ENCODE peak calls at places on chromosomes 13 and 19, in seven cellular contexts. One of them, this sample, is unnamed.

GRCh38 chr13:82817133-82817532 is 1065.1 kb downstream of the SLITRK1 start:
- DNase-seq in K562: no peak
- DNase-seq in AG04450: no peak
- DNase-seq in RWPE1: no peak
- DNase-seq in left ventricle myocardium inferior: no peak
- DNase-seq in kidney: no peak
- DNase-seq in endodermal cell: no peak
- DNase-seq in this sample: no peak

GRCh38 chr19:16368385-16369305 is 44.0 kb downstream of the KLF2 start:
- DNase-seq in RWPE1: no peak
- DNase-seq in left ventricle myocardium inferior: no peak
- DNase-seq in kidney: peak; percentile 59
- DNase-seq in AG04450: no peak
- DNase-seq in endodermal cell: no peak
- DNase-seq in K562: no peak
- DNase-seq in this sample: no peak

GRCh38 chr19:36125557-36125956 is 10.3 kb downstream of the TBCB start:
- DNase-seq in K562: no peak
- DNase-seq in RWPE1: no peak
- DNase-seq in endodermal cell: no peak
- DNase-seq in left ventricle myocardium inferior: no peak
- DNase-seq in kidney: no peak
- DNase-seq in AG04450: no peak
- DNase-seq in this sample: no peak

GRCh38 chr13:76885203-76886004 is 801 bp downstream of the KCTD12 start:
- DNase-seq in kidney: peak; percentile 93
- DNase-seq in RWPE1: peak; percentile 41
- DNase-seq in K562: peak; percentile 9
- DNase-seq in left ventricle myocardium inferior: peak; percentile 81
- DNase-seq in AG04450: no peak
- DNase-seq in endodermal cell: peak; percentile 85
- DNase-seq in this sample: peak; percentile 70

GRCh38 chr19:18368504-18369222 is 17.3 kb upstream of the GDF15 start:
- DNase-seq in AG04450: no peak
- DNase-seq in K562: peak; percentile 23
- DNase-seq in kidney: no peak
- DNase-seq in RWPE1: no peak
- DNase-seq in endodermal cell: no peak
- DNase-seq in left ventricle myocardium inferior: no peak
- DNase-seq in this sample: no peak

GRCh38 chr19:39307822-39308530 is 11.8 kb downstream of the IFNL1 start:
- DNase-seq in endodermal cell: peak; percentile 83
- DNase-seq in AG04450: no peak
- DNase-seq in left ventricle myocardium inferior: no peak
- DNase-seq in RWPE1: no peak
- DNase-seq in kidney: peak; percentile 72
- DNase-seq in K562: no peak
- DNase-seq in this sample: no peak

GRCh38 chr19:29819986-29820385 is 8.2 kb downstream of the CCNE1 start:
- DNase-seq in kidney: peak; percentile 18
- DNase-seq in K562: no peak
- DNase-seq in endodermal cell: no peak
- DNase-seq in RWPE1: no peak
- DNase-seq in AG04450: no peak
- DNase-seq in left ventricle myocardium inferior: no peak
- DNase-seq in this sample: no peak

GRCh38 chr19:18775586-18776287 is 15.4 kb downstream of the COMP start:
- DNase-seq in K562: peak; percentile 51
- DNase-seq in kidney: peak; percentile 78
- DNase-seq in left ventricle myocardium inferior: no peak
- DNase-seq in AG04450: no peak
- DNase-seq in RWPE1: peak; percentile 52
- DNase-seq in endodermal cell: no peak
- DNase-seq in this sample: peak; percentile 60

GRCh38 chr13:64648293-64648692 is 2581.8 kb downstream of the PCDH9 start:
- DNase-seq in left ventricle myocardium inferior: no peak
- DNase-seq in kidney: no peak
- DNase-seq in K562: no peak
- DNase-seq in AG04450: no peak
- DNase-seq in endodermal cell: no peak
- DNase-seq in RWPE1: no peak
- DNase-seq in this sample: no peak

GRCh38 chr19:45578861-45579260 is 5.7 kb downstream of the OPA3 start:
- DNase-seq in K562: no peak
- DNase-seq in left ventricle myocardium inferior: no peak
- DNase-seq in RWPE1: no peak
- DNase-seq in AG04450: no peak
- DNase-seq in kidney: no peak
- DNase-seq in endodermal cell: no peak
- DNase-seq in this sample: no peak

GRCh38 chr19:20513179-20513934 is 52.2 kb downstream of the ZNF737 start:
- DNase-seq in AG04450: no peak
- DNase-seq in K562: no peak
- DNase-seq in left ventricle myocardium inferior: no peak
- DNase-seq in endodermal cell: no peak
- DNase-seq in kidney: no peak
- DNase-seq in RWPE1: no peak
- DNase-seq in this sample: no peak

GRCh38 chr19:1489463-1489971 is 633 bp downstream of the PCSK4 start:
- DNase-seq in endodermal cell: no peak
- DNase-seq in left ventricle myocardium inferior: no peak
- DNase-seq in RWPE1: no peak
- DNase-seq in AG04450: no peak
- DNase-seq in K562: no peak
- DNase-seq in kidney: peak; percentile 86
- DNase-seq in this sample: no peak

GRCh38 chr13:51583469-51583874 is 790 bp upstream of the WDFY2 start:
- DNase-seq in left ventricle myocardium inferior: no peak
- DNase-seq in RWPE1: no peak
- DNase-seq in K562: no peak
- DNase-seq in AG04450: no peak
- DNase-seq in kidney: no peak
- DNase-seq in endodermal cell: no peak
- DNase-seq in this sample: no peak

GRCh38 chr19:40443930-40444180 is 280 bp downstream of the SERTAD3 start:
- DNase-seq in RWPE1: peak; percentile 25
- DNase-seq in K562: no peak
- DNase-seq in kidney: no peak
- DNase-seq in AG04450: no peak
- DNase-seq in left ventricle myocardium inferior: no peak
- DNase-seq in endodermal cell: no peak
- DNase-seq in this sample: no peak

GRCh38 chr19:51066393-51066792 is 1.5 kb upstream of the KLK13 start:
- DNase-seq in endodermal cell: peak; percentile 37
- DNase-seq in left ventricle myocardium inferior: no peak
- DNase-seq in kidney: no peak
- DNase-seq in AG04450: no peak
- DNase-seq in RWPE1: no peak
- DNase-seq in K562: no peak
- DNase-seq in this sample: no peak

GRCh38 chr13:74229242-74229641 is 95.0 kb upstream of the KLF12 start:
- DNase-seq in RWPE1: no peak
- DNase-seq in AG04450: no peak
- DNase-seq in endodermal cell: no peak
- DNase-seq in kidney: no peak
- DNase-seq in K562: no peak
- DNase-seq in left ventricle myocardium inferior: no peak
- DNase-seq in this sample: no peak

GRCh38 chr19:3389876-3390361 is 23.5 kb downstream of the NFIC start:
- DNase-seq in left ventricle myocardium inferior: no peak
- DNase-seq in K562: no peak
- DNase-seq in AG04450: no peak
- DNase-seq in endodermal cell: peak; percentile 76
- DNase-seq in kidney: peak; percentile 87
- DNase-seq in RWPE1: no peak
- DNase-seq in this sample: no peak

GRCh38 chr13:114110091-114110829 is 22.2 kb downstream of the RASA3 start:
- DNase-seq in kidney: peak; percentile 81
- DNase-seq in left ventricle myocardium inferior: no peak
- DNase-seq in K562: no peak
- DNase-seq in endodermal cell: peak; percentile 82
- DNase-seq in AG04450: no peak
- DNase-seq in RWPE1: no peak
- DNase-seq in this sample: peak; percentile 58

GRCh38 chr19:34990578-34991192 is 9.4 kb upstream of the GRAMD1A start:
- DNase-seq in kidney: peak; percentile 43
- DNase-seq in RWPE1: no peak
- DNase-seq in endodermal cell: no peak
- DNase-seq in left ventricle myocardium inferior: no peak
- DNase-seq in K562: no peak
- DNase-seq in AG04450: no peak
- DNase-seq in this sample: no peak

GRCh38 chr19:43705729-43706128 is 10.1 kb upstream of the IRGC start:
- DNase-seq in left ventricle myocardium inferior: no peak
- DNase-seq in K562: no peak
- DNase-seq in kidney: no peak
- DNase-seq in AG04450: no peak
- DNase-seq in RWPE1: no peak
- DNase-seq in endodermal cell: no peak
- DNase-seq in this sample: no peak

GRCh38 chr13:38875186-38875875 is 115.3 kb downstream of the STOML3 start:
- DNase-seq in RWPE1: no peak
- DNase-seq in K562: no peak
- DNase-seq in left ventricle myocardium inferior: no peak
- DNase-seq in AG04450: no peak
- DNase-seq in kidney: no peak
- DNase-seq in endodermal cell: no peak
- DNase-seq in this sample: no peak

GRCh38 chr13:108070925-108071324 is 144.4 kb downstream of the LIG4 start:
- DNase-seq in K562: no peak
- DNase-seq in kidney: no peak
- DNase-seq in left ventricle myocardium inferior: no peak
- DNase-seq in endodermal cell: no peak
- DNase-seq in RWPE1: no peak
- DNase-seq in AG04450: no peak
- DNase-seq in this sample: no peak

GRCh38 chr19:55384576-55385235 is 614 bp upstream of the TMEM238 start:
- DNase-seq in kidney: peak; percentile 87
- DNase-seq in K562: no peak
- DNase-seq in AG04450: no peak
- DNase-seq in left ventricle myocardium inferior: no peak
- DNase-seq in RWPE1: no peak
- DNase-seq in endodermal cell: peak; percentile 69
- DNase-seq in this sample: no peak

GRCh38 chr13:114282143-114282685 is 813 bp downstream of the UPF3A start:
- DNase-seq in AG04450: no peak
- DNase-seq in RWPE1: peak; percentile 55
- DNase-seq in K562: peak; percentile 61
- DNase-seq in endodermal cell: peak; percentile 75
- DNase-seq in left ventricle myocardium inferior: peak; percentile 21
- DNase-seq in kidney: peak; percentile 84
- DNase-seq in this sample: no peak

GRCh38 chr13:106038752-106039151 is 496.7 kb downstream of the EFNB2 start:
- DNase-seq in AG04450: peak; percentile 44
- DNase-seq in K562: no peak
- DNase-seq in endodermal cell: no peak
- DNase-seq in kidney: no peak
- DNase-seq in left ventricle myocardium inferior: no peak
- DNase-seq in RWPE1: peak; percentile 51
- DNase-seq in this sample: no peak

GRCh38 chr13:19153782-19154450 is 27.7 kb downstream of the TUBA3C start:
- DNase-seq in RWPE1: no peak
- DNase-seq in left ventricle myocardium inferior: no peak
- DNase-seq in endodermal cell: no peak
- DNase-seq in kidney: no peak
- DNase-seq in K562: peak; percentile 56
- DNase-seq in AG04450: no peak
- DNase-seq in this sample: no peak
- TF ChIP-seq CTCF in RWPE1: no peak
- TF ChIP-seq CTCF in left ventricle myocardium inferior: no peak
- TF ChIP-seq CTCF in endodermal cell: no peak
- TF ChIP-seq CTCF in kidney: no peak
- TF ChIP-seq CTCF in K562: peak; percentile 58
- TF ChIP-seq CTCF in AG04450: no peak
- TF ChIP-seq CTCF in this sample: no peak

GRCh38 chr19:47032171-47032811 is 12.7 kb downstream of the NPAS1 start:
- DNase-seq in left ventricle myocardium inferior: no peak
- DNase-seq in RWPE1: peak; percentile 71
- DNase-seq in kidney: peak; percentile 78
- DNase-seq in K562: peak; percentile 54
- DNase-seq in endodermal cell: peak; percentile 94
- DNase-seq in AG04450: no peak
- DNase-seq in this sample: no peak

GRCh38 chr19:47035495-47036232 is 12.8 kb downstream of the TMEM160 start:
- DNase-seq in RWPE1: peak; percentile 97
- DNase-seq in endodermal cell: peak; percentile 98
- DNase-seq in K562: peak; percentile 95
- DNase-seq in kidney: peak; percentile 92
- DNase-seq in left ventricle myocardium inferior: peak; percentile 84
- DNase-seq in AG04450: peak; percentile 47
- DNase-seq in this sample: no peak

GRCh38 chr19:47036233-47036651 is 12.2 kb downstream of the TMEM160 start:
- DNase-seq in kidney: no peak
- DNase-seq in AG04450: no peak
- DNase-seq in left ventricle myocardium inferior: no peak
- DNase-seq in K562: no peak
- DNase-seq in endodermal cell: no peak
- DNase-seq in RWPE1: no peak
- DNase-seq in this sample: no peak

GRCh38 chr19:47037766-47038165 is 10.7 kb downstream of the TMEM160 start:
- DNase-seq in RWPE1: no peak
- DNase-seq in left ventricle myocardium inferior: no peak
- DNase-seq in endodermal cell: no peak
- DNase-seq in K562: peak; percentile 20
- DNase-seq in kidney: no peak
- DNase-seq in AG04450: no peak
- DNase-seq in this sample: no peak

DNA sequence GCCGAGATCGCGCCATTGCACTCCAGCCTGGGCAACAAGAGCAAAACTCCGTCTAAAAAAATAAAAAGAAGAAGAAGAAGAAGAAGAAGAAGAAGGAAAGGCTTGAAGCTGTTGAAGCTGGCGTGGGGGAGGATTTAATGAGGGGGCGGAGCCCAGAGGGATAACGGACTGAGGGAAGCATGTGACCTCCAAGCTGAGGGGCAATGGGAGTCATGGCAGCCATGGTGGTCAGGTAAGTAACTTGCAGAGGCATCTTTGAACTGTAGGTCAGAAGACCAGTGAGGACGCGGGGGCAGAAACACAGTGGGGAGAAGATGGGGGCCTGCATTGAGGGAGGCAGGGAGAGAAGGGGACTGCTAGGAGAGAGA is 13.3 kb downstream of the TMEM160 start:
- DNase-seq in AG04450: no peak
- DNase-seq in left ventricle myocardium inferior: no peak
- DNase-seq in kidney: no peak
- DNase-seq in K562: peak; percentile 72
- DNase-seq in endodermal cell: peak; percentile 82
- DNase-seq in RWPE1: no peak
- DNase-seq in this sample: no peak
- H3K27ac ChIP-seq in AG04450: peak overlapping the region; percentile 21
- H3K27ac ChIP-seq in left ventricle myocardium inferior: no peak overlapping the region
- H3K27ac ChIP-seq in kidney: no peak overlapping the region
- H3K27ac ChIP-seq in K562: peak overlapping the region; percentile 34
- H3K27ac ChIP-seq in endodermal cell: no peak overlapping the region
- H3K27ac ChIP-seq in RWPE1: peak overlapping the region; percentile 89
- H3K27ac ChIP-seq in this sample: peak overlapping the region; percentile 64

GRCh38 chr19:31943305-31943704 is 402.1 kb upstream of the ZNF507 start:
- DNase-seq in left ventricle myocardium inferior: no peak
- DNase-seq in kidney: no peak
- DNase-seq in K562: no peak
- DNase-seq in endodermal cell: peak; percentile 60
- DNase-seq in RWPE1: no peak
- DNase-seq in AG04450: no peak
- DNase-seq in this sample: no peak
- TF ChIP-seq CTCF in left ventricle myocardium inferior: peak; percentile 21
- TF ChIP-seq CTCF in kidney: no peak
- TF ChIP-seq CTCF in K562: no peak
- TF ChIP-seq CTCF in endodermal cell: peak; percentile 66
- TF ChIP-seq CTCF in RWPE1: no peak
- TF ChIP-seq CTCF in AG04450: no peak
- TF ChIP-seq CTCF in this sample: no peak

GRCh38 chr13:33728271-33729037 is 89.5 kb upstream of the RFC3 start:
- DNase-seq in AG04450: no peak
- DNase-seq in RWPE1: peak; percentile 20
- DNase-seq in endodermal cell: no peak
- DNase-seq in kidney: peak; percentile 77
- DNase-seq in left ventricle myocardium inferior: peak; percentile 61
- DNase-seq in K562: no peak
- DNase-seq in this sample: no peak
- H3K27ac ChIP-seq in AG04450: no peak overlapping the region
- H3K27ac ChIP-seq in RWPE1: peak overlapping the region; percentile 73
- H3K27ac ChIP-seq in endodermal cell: no peak overlapping the region
- H3K27ac ChIP-seq in kidney: no peak overlapping the region
- H3K27ac ChIP-seq in left ventricle myocardium inferior: peak overlapping the region; percentile 67
- H3K27ac ChIP-seq in K562: no peak overlapping the region
- H3K27ac ChIP-seq in this sample: no peak overlapping the region

This sample was measured in RWPE2.